ENCODE peak calls at places on chromosome X, in four cellular contexts. F is fibroblast of lung, D is neural progenitor cell, Y is mesenchymal stem cell. M is an unnamed sample.
A peak's percentile ranks its signal among the peaks of the same experiment; 100 is the strongest.

GRCh38 chrX:153597351-153597750 is 1.6 kb downstream of the CCNQ start:
- DNase-seq in F (no peak), D (no peak), Y (no peak), M (no peak)

GRCh38 chrX:151912780-151913179 is at the start of gene MAGEA4:
- DNase-seq in F (no peak), D (no peak), Y (no peak), M (no peak)

GRCh38 chrX:49208399-49208798 is 8.4 kb upstream of the SYP start:
- DNase-seq in F (no peak), D (no peak), Y (no peak), M (no peak)

GRCh38 chrX:928606-929005 is 283.8 kb downstream of the CRLF2 start:
- DNase-seq in F (no peak), D (no peak), Y (no peak), M (no peak)

GRCh38 chrX:39331062-39331704 is 529.9 kb downstream of the MID1IP1 start:
- DNase-seq in F (no peak), D (no peak), Y (peak; percentile 29), M (no peak)

GRCh38 chrX:19743386-19743785 is 144.0 kb downstream of the SH3KBP1 start:
- DNase-seq in F (no peak), D (no peak), Y (no peak), M (no peak)

GRCh38 chrX:71540801-71541545 is 8.1 kb downstream of the OGT start:
- DNase-seq in F (no peak), D (no peak), Y (no peak), M (no peak)

GRCh38 chrX:23662853-23663252 is 4.4 kb upstream of the PRDX4 start:
- DNase-seq in F (peak; percentile 14), D (no peak), Y (peak; percentile 17), M (no peak)

GRCh38 chrX:38055170-38055847 is 49.0 kb downstream of the SYTL5 start:
- DNase-seq in F (peak; percentile 62), D (no peak), Y (no peak), M (peak; percentile 73)

GRCh38 chrX:155577682-155578081 is 35.1 kb downstream of the TMLHE start:
- DNase-seq in F (no peak), D (no peak), Y (no peak), M (no peak)

GRCh38 chrX:118973389-118974087 is 880 bp upstream of the LONRF3 start:
- DNase-seq in F (no peak), D (peak; percentile 24), Y (no peak), M (peak; percentile 4)

GRCh38 chrX:144732588-144732987 is 514.7 kb upstream of the SPANXN1 start:
- DNase-seq in F (no peak), D (no peak), Y (no peak), M (peak; percentile 60)

GRCh38 chrX:24231169-24231568 is 81.6 kb downstream of the ZFX start:
- DNase-seq in F (peak; percentile 87), D (no peak), Y (peak; percentile 81), M (peak; percentile 63)

GRCh38 chrX:41481264-41482109 is 34.3 kb downstream of the NYX start:
- DNase-seq in F (no peak), D (peak; percentile 50), Y (no peak), M (peak; percentile 45)

GRCh38 chrX:45527834-45528233 is 327.2 kb upstream of the DIPK2B start:
- DNase-seq in F (peak; percentile 60), D (no peak), Y (peak; percentile 6), M (no peak)

GRCh38 chrX:15566244-15566643 is 34.5 kb downstream of the ACE2 start:
- DNase-seq in F (no peak), D (no peak), Y (no peak), M (peak; percentile 19)

GRCh38 chrX:83535417-83536244 is 27.5 kb downstream of the POU3F4 start:
- DNase-seq in F (no peak), D (no peak), Y (no peak), M (no peak)

GRCh38 chrX:153723351-153724251 is 586 bp downstream of the BCAP31 start:
- DNase-seq in F (peak; percentile 41), D (peak; percentile 70), Y (peak; percentile 61), M (peak; percentile 37)

GRCh38 chrX:134957836-134958235 is 33.0 kb upstream of the SMIM10 start:
- DNase-seq in F (no peak), D (no peak), Y (no peak), M (no peak)

GRCh38 chrX:480861-481417 is 94.2 kb upstream of the PPP2R3B start:
- DNase-seq in F (no peak), D (no peak), Y (no peak), M (no peak)

GRCh38 chrX:28591542-28591941 is 4.3 kb downstream of the IL1RAPL1 start:
- DNase-seq in F (no peak), D (no peak), Y (no peak), M (peak; percentile 41)

GRCh38 chrX:346034-346813 is 27.6 kb upstream of the GTPBP6 start:
- DNase-seq in F (no peak), D (no peak), Y (no peak), M (no peak)

GRCh38 chrX:17247144-17247543 is 127.9 kb upstream of the NHS start:
- DNase-seq in F (no peak), D (no peak), Y (no peak), M (peak; percentile 2)

GRCh38 chrX:148878371-148878770 is 378.0 kb downstream of the AFF2 start:
- DNase-seq in F (peak; percentile 23), D (no peak), Y (peak; percentile 34), M (no peak)

GRCh38 chrX:50721771-50722521 is 92.0 kb downstream of the SHROOM4 start:
- DNase-seq in F (no peak), D (peak; percentile 45), Y (no peak), M (no peak)

GRCh38 chrX:3351287-3351686 is 4.8 kb upstream of the MXRA5 start:
- DNase-seq in F (no peak), D (no peak), Y (peak; percentile 62), M (no peak)

GRCh38 chrX:51395807-51396728 is 63.4 kb downstream of the NUDT10 start:
- DNase-seq in F (peak; percentile 21), D (no peak), Y (no peak), M (no peak)

GRCh38 chrX:17442898-17443297 is 67.9 kb downstream of the NHS start:
- DNase-seq in F (no peak), D (no peak), Y (no peak), M (peak; percentile 21)

GRCh38 chrX:21973321-21974010 is 33.0 kb downstream of the SMS start:
- DNase-seq in F (no peak), D (no peak), Y (no peak), M (peak; percentile 6)

GRCh38 chrX:119004920-119005524 is 30.6 kb downstream of the LONRF3 start:
- DNase-seq in F (peak; percentile 35), D (peak; percentile 59), Y (peak; percentile 31), M (peak; percentile 62)

GRCh38 chrX:39327255-39327654 is 526.0 kb downstream of the MID1IP1 start:
- DNase-seq in F (no peak), D (no peak), Y (no peak), M (no peak)

GRCh38 chrX:149568701-149569296 is 18.5 kb downstream of the MAGEA9B start:
- DNase-seq in F (no peak), D (no peak), Y (no peak), M (peak; percentile 0)

GRCh38 chrX:99761731-99762130 is 648.3 kb downstream of the PCDH19 start:
- DNase-seq in F (no peak), D (no peak), Y (no peak), M (no peak)

GRCh38 chrX:42809569-42809968 is 31.6 kb upstream of the PPP1R2C start:
- DNase-seq in F (no peak), D (peak; percentile 2), Y (no peak), M (no peak)

GRCh38 chrX:43175428-43175827 is 397.5 kb upstream of the PPP1R2C start:
- DNase-seq in F (peak; percentile 0), D (no peak), Y (peak; percentile 6), M (no peak)

GRCh38 chrX:101210630-101211029 is 9.0 kb upstream of the DRP2 start:
- DNase-seq in F (no peak), D (no peak), Y (no peak), M (no peak)
- H2AFZ ChIP-seq in F (no peak overlapping the region), D (no peak overlapping the region), Y (no peak overlapping the region), M (no peak overlapping the region)

DNA sequence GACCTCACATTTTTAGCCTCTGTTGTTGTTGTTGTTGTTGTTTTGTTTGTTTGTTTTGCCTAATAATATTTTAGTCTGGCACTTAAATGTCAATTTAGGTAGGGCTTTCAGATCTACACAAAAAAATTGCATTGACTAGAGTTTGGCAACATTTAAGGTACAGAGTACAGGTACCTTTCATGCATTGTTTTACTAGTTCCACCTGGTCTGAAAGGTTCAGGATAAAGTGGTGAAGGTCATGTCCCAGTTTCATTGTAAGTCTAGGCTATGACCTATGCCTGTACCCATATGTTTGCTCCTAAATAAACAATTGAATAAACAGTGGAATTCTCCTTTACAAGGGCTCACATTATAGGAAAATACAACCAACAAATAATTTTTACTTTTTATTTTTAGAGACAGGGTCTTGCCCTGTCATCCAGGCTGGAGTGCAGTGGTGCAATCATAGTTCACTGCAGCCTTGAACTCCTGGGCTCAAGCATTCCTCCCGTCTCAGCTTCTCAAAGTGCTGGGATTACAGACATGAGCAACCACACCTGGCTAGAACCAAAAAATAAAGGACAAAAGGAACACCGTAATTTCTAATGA is 13.8 kb downstream of the RNF128 start:
- DNase-seq in F (no peak), D (no peak), Y (no peak), M (no peak)
- H3K4me2 ChIP-seq in F (no peak overlapping the region), D (no peak overlapping the region), Y (no peak overlapping the region), M (no peak overlapping the region)

GRCh38 chrX:56089376-56089775 is 142.8 kb upstream of the KLF8 start:
- DNase-seq in F (no peak), D (no peak), Y (no peak), M (no peak)
- H2AFZ ChIP-seq in F (no peak overlapping the region), D (no peak overlapping the region), Y (no peak overlapping the region), M (no peak overlapping the region)

DNA sequence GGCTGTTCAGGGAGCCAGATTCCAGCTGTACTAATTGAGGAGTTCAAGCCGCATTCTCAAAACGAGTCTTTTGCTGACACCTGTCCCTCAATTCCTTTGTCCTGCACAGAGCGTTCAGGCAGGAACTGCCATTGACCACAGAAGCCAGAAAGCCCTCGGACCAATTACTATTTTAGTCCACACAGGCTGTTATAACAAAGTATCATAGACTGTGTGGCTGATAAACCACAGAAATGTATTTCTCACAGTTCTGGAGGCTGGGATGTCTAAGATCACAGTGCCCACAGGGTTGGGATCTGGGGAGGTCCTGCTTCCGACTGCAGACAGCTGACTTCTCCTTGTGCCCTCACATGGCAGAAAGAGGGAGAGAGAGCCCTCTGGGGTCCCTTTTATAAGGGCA is 119.8 kb upstream of the ATP6AP2 start:
- DNase-seq in F (no peak), D (no peak), Y (no peak), M (no peak)
- H3K4me2 ChIP-seq in F (no peak overlapping the region), D (no peak overlapping the region), Y (no peak overlapping the region), M (no peak overlapping the region)

GRCh38 chrX:12950851-12951589 is 23.9 kb upstream of the TMSB4X start:
- DNase-seq in F (no peak), D (peak; percentile 74), Y (no peak), M (no peak)
- H2AFZ ChIP-seq in F (no peak overlapping the region), D (no peak overlapping the region), Y (no peak overlapping the region), M (no peak overlapping the region)